ENCODE peak calls at places on chromosomes 6 and 20, in four cellular contexts. N is HCT116, M is psoas muscle, C is SW480. P is an unnamed sample.

GRCh38 chr6:149563928-149564325 is 2.2 kb upstream of the GINM1 start:
- DNase-seq in N (no peak), C (no peak), M (no peak), P (no peak)

GRCh38 chr6:110816677-110817076 is 1.4 kb upstream of the CDK19 start:
- DNase-seq in C (no peak), N (no peak), M (no peak), P (no peak)

GRCh38 chr6:141451508-141452353 is 681.0 kb upstream of the GJE1 start:
- DNase-seq in N (peak; percentile 3), M (no peak), C (no peak), P (no peak)

GRCh38 chr6:5729813-5730212 is 276.9 kb downstream of the NRN1 start:
- DNase-seq in C (no peak), M (no peak), N (no peak), P (no peak)

GRCh38 chr6:133837801-133838349 is 51.0 kb upstream of the TCF21 start:
- DNase-seq in C (peak; percentile 59), N (peak; percentile 68), M (peak; percentile 59), P (no peak)

GRCh38 chr6:22079788-22080187 is 217.0 kb downstream of the PRL start:
- DNase-seq in N (no peak), C (no peak), M (no peak), P (no peak)

GRCh38 chr6:92380803-92381601 is 1038.4 kb downstream of the EPHA7 start:
- DNase-seq in C (no peak), N (no peak), M (no peak), P (no peak)

GRCh38 chr6:108455688-108456087 is 105.0 kb upstream of the FOXO3 start:
- DNase-seq in M (no peak), N (no peak), C (no peak), P (no peak)

GRCh38 chr20:60420676-60421229 is 462.5 kb downstream of the CDH26 start:
- DNase-seq in N (no peak), M (no peak), C (no peak), P (no peak)